ENCODE peak calls at places on chromosomes 6 and 20, in six cellular contexts. K is HCT116, M is GM12878, L is HepG2, J is H1, H is K562. Q is an unnamed sample.

GRCh38 chr6:12823847-12824246 is 107.3 kb downstream of the PHACTR1 start:
- DNase-seq in K (no peak), M (no peak), L (no peak), J (no peak), H (no peak), Q (no peak)

GRCh38 chr20:36159833-36160232 is 5.3 kb downstream of the EPB41L1 start:
- DNase-seq in K (no peak), M (no peak), L (no peak), J (no peak), H (no peak), Q (no peak)

GRCh38 chr20:47466193-47466592 is 35.5 kb upstream of the NCOA3 start:
- DNase-seq in K (no peak), M (no peak), L (no peak), J (no peak), H (no peak), Q (no peak)

GRCh38 chr6:73204252-73204651 is 21.0 kb downstream of the KHDC1L start:
- DNase-seq in K (no peak), M (no peak), L (no peak), J (no peak), H (no peak), Q (peak; percentile 23)

GRCh38 chr20:41632896-41633295 is 14.7 kb upstream of the CHD6 start:
- DNase-seq in K (no peak), M (no peak), L (no peak), J (no peak), H (no peak), Q (no peak)

GRCh38 chr6:54998576-54998975 is 152.0 kb downstream of the FAM83B start:
- DNase-seq in K (no peak), M (no peak), L (no peak), J (no peak), H (no peak), Q (no peak)

GRCh38 chr6:37783831-37784584 is 35.5 kb upstream of the ZFAND3 start:
- DNase-seq in K (no peak), M (no peak), L (no peak), J (peak; percentile 66), H (no peak), Q (no peak)

GRCh38 chr20:12821249-12821648 is 187.5 kb upstream of the SPTLC3 start:
- DNase-seq in K (no peak), M (no peak), L (no peak), J (no peak), H (no peak), Q (no peak)

GRCh38 chr6:89944826-89945407 is 50.6 kb downstream of the GJA10 start:
- DNase-seq in K (peak; percentile 10), M (no peak), L (peak; percentile 4), J (no peak), H (no peak), Q (no peak)

GRCh38 chr6:74807701-74808100 is 398.2 kb downstream of the COL12A1 start:
- DNase-seq in K (no peak), M (no peak), L (no peak), J (no peak), H (no peak), Q (no peak)

GRCh38 chr20:49597825-49598395 is 30.0 kb upstream of the PTGIS start:
- DNase-seq in K (no peak), M (no peak), L (no peak), J (no peak), H (no peak), Q (no peak)

GRCh38 chr6:16698988-16699868 is 62.0 kb downstream of the ATXN1 start:
- DNase-seq in K (no peak), M (no peak), L (peak; percentile 94), J (no peak), H (no peak), Q (no peak)

GRCh38 chr20:32737371-32738223 is 5.7 kb downstream of the COMMD7 start:
- DNase-seq in K (no peak), M (no peak), L (no peak), J (no peak), H (no peak), Q (no peak)

GRCh38 chr6:21367148-21367547 is 226.4 kb upstream of the SOX4 start:
- DNase-seq in K (no peak), M (no peak), L (no peak), J (no peak), H (no peak), Q (no peak)

GRCh38 chr6:20866940-20867630 is 332.8 kb downstream of the CDKAL1 start:
- DNase-seq in K (no peak), M (no peak), L (no peak), J (no peak), H (no peak), Q (no peak)

GRCh38 chr6:77383026-77383425 is 80.3 kb downstream of the HTR1B start:
- DNase-seq in K (no peak), M (no peak), L (no peak), J (no peak), H (no peak), Q (no peak)

GRCh38 chr20:38728911-38729642 is 4.8 kb downstream of the SLC32A1 start:
- DNase-seq in K (no peak), M (no peak), L (no peak), J (peak; percentile 88), H (no peak), Q (no peak)
- TF ChIP-seq ZNF274 in K (no peak), M (no peak), L (no peak), J (no peak), H (no peak), Q (no peak)

DNA sequence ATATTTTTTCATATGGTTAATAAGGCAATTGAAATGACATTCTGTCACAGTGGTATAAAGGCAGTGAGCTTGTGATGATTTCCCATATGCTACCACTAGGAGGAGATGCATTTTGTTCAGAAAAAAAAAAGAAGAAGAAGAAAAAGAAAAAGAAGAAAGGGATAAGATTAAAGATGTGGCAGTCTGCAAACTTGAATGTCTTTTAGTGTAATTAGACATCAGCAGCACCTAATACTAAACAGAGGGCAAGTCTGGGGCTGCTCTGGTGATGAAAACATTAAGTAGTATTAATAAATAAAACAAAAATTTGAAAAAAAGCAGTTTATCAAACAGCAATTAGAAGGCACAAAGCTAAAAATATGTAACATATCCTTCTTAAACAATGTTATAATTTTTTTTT is 95.4 kb upstream of the DEFB112 start:
- DNase-seq in K (no peak), M (no peak), L (peak; percentile 11), J (no peak), H (peak; percentile 23), Q (no peak)
- TF ChIP-seq ZNF274 in K (no peak), M (no peak), L (no peak), J (no peak), H (no peak), Q (no peak)

GRCh38 chr20:5719861-5720401 is 30.3 kb upstream of the SHLD1 start:
- DNase-seq in K (no peak), M (no peak), L (peak; percentile 54), J (no peak), H (peak; percentile 71), Q (no peak)
- TF ChIP-seq ZNF274 in K (no peak), M (no peak), L (no peak), J (no peak), H (no peak), Q (no peak)

GRCh38 chr20:19658137-19658536 is 99.9 kb upstream of the RIN2 start:
- DNase-seq in K (no peak), M (peak; percentile 48), L (no peak), J (no peak), H (no peak), Q (no peak)

GRCh38 chr20:19662638-19662995 is 95.4 kb upstream of the RIN2 start:
- DNase-seq in K (no peak), M (no peak), L (no peak), J (no peak), H (no peak), Q (no peak)

GRCh38 chr20:19660808-19661378 is 97.2 kb upstream of the RIN2 start:
- DNase-seq in K (no peak), M (no peak), L (peak; percentile 56), J (no peak), H (no peak), Q (no peak)

GRCh38 chr20:19661717-19662637 is 96.1 kb upstream of the RIN2 start:
- DNase-seq in K (peak; percentile 56), M (no peak), L (peak; percentile 62), J (peak; percentile 74), H (peak; percentile 56), Q (peak; percentile 57)

DNA sequence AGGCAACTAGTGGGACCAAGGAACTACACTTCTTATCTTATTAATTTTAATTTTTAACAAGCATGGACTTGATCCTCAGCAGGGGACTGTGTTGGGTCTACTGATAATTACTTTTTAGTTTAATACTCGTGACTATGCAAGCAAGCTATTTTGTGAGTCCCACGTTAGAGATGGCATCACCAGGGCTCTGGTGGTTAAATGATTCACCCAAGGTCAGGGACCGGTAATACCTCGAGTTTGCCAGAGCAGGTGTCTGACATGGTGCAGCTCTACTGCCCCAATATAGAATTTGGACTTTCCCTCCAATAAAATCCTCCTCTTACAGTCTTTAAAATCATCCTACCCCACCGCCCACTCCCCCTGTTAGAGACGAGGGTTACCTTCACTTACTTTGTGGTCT is 98.6 kb upstream of the RIN2 start:
- DNase-seq in K (no peak), M (no peak), L (no peak), J (no peak), H (no peak), Q (no peak)
- TF ChIP-seq ZNF274 in K (no peak), M (no peak), L (no peak), J (no peak), H (no peak), Q (no peak)

GRCh38 chr6:159715168-159715567 is 12.1 kb upstream of the WTAP start:
- DNase-seq in K (no peak), M (no peak), L (no peak), J (no peak), H (no peak), Q (no peak)

GRCh38 chr6:159714404-159714803 is 12.9 kb upstream of the WTAP start:
- DNase-seq in K (no peak), M (no peak), L (no peak), J (no peak), H (no peak), Q (no peak)

GRCh38 chr6:159718634-159719033 is 8.7 kb upstream of the WTAP start:
- DNase-seq in K (no peak), M (no peak), L (no peak), J (no peak), H (no peak), Q (no peak)

GRCh38 chr6:159715605-159716004 is 11.7 kb upstream of the WTAP start:
- DNase-seq in K (no peak), M (no peak), L (no peak), J (no peak), H (no peak), Q (no peak)

DNA sequence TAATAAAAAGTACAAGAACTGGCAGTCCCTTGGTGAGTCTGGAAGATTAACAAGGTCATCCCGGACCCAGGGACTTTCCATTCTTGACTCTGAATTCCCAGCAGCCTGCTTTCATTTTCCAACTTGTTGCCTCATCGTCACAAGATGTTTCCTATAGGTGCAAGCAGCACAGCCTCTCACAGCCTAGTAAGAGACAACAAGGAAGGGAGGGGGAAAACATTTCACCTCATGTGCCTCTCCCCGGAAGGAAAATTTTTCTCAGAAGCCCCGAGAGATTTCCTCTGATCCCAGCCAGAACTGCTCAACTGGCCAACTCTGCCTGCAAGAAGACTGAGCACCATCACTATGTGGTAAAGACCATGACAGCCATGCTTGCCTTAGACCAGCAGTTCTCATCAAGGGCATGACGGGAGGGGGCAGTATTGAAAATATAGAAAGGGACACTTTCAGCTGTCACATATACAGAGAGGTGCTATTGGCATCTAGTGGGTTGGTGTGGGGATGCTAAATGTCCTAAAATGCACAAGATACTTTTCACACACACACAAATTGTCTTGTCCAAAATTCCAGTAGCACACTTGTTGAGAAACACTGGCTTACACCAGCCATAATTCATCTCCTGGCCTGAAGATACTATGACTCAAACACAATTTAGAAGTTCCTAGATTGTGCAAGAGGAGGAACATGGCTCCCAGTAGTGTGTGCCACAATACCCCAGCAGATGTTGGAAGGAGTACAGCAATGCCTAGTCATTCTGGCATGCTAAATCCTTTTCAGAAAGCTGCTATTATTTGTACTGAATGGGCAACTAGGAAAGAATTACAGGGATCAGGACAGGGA is 10.8 kb upstream of the WTAP start:
- DNase-seq in K (no peak), M (no peak), L (no peak), J (no peak), H (no peak), Q (no peak)
- TF ChIP-seq ZNF274 in K (no peak), M (no peak), L (no peak), J (no peak), H (no peak), Q (no peak)